ENCODE peak calls at places on chromosome 15, in eight cellular contexts. N, O, W, Y, G, S, P and I are unnamed samples.

GRCh38 chr15:93036922-93037321 is 52.1 kb downstream of the RGMA start:
- DNase-seq in G (no peak), O (no peak), P (peak; percentile 66), Y (no peak), S (no peak), W (peak; percentile 5), N (no peak), I (no peak)

GRCh38 chr15:31516459-31516858 is 189.8 kb downstream of the KLF13 start:
- DNase-seq in S (no peak), G (no peak), N (no peak), P (no peak), O (no peak), W (no peak), Y (no peak), I (no peak)

GRCh38 chr15:48603922-48604321 is 41.6 kb downstream of the FBN1 start:
- DNase-seq in N (no peak), O (no peak), W (no peak), G (no peak), S (no peak), P (no peak), Y (no peak), I (no peak)

GRCh38 chr15:37758412-37758811 is 176.0 kb upstream of the TMCO5A start:
- DNase-seq in Y (no peak), W (peak; percentile 56), G (no peak), N (peak; percentile 28), S (no peak), P (no peak), O (no peak), I (no peak)

GRCh38 chr15:84142888-84143337 is 92.7 kb upstream of the GOLGA6L4 start:
- DNase-seq in P (no peak), Y (peak; percentile 57), O (peak; percentile 49), W (peak; percentile 78), G (peak; percentile 92), S (peak; percentile 70), N (peak; percentile 83), I (peak; percentile 69)

GRCh38 chr15:79154491-79155182 is 64.1 kb upstream of the RASGRF1 start:
- DNase-seq in Y (no peak), P (no peak), G (no peak), O (no peak), N (no peak), S (no peak), W (no peak), I (no peak)

GRCh38 chr15:74889390-74889881 is 406 bp upstream of the MPI start:
- DNase-seq in Y (no peak), G (peak; percentile 69), P (peak; percentile 84), W (peak; percentile 33), N (no peak), O (no peak), S (peak; percentile 43), I (no peak)

GRCh38 chr15:70602834-70603560 is 160.4 kb downstream of the UACA start:
- DNase-seq in Y (no peak), P (no peak), N (no peak), G (no peak), S (no peak), O (no peak), W (no peak), I (no peak)

GRCh38 chr15:60729850-60730458 is 251.0 kb upstream of the ICE2 start:
- DNase-seq in W (no peak), Y (no peak), O (no peak), N (no peak), S (no peak), P (no peak), G (no peak), I (no peak)

GRCh38 chr15:90219421-90220141 is 14.2 kb downstream of the CIB1 start:
- DNase-seq in G (no peak), N (peak; percentile 56), S (no peak), P (peak; percentile 88), Y (no peak), W (peak; percentile 57), O (no peak), I (peak; percentile 47)

GRCh38 chr15:74519311-74519710 is 21.7 kb upstream of the ARID3B start:
- DNase-seq in W (no peak), S (peak; percentile 75), N (no peak), P (no peak), G (no peak), Y (no peak), O (no peak), I (no peak)

GRCh38 chr15:99320374-99321215 is 69.3 kb downstream of the LRRC28 start:
- DNase-seq in P (no peak), S (no peak), N (no peak), W (no peak), Y (no peak), O (no peak), G (no peak), I (no peak)

GRCh38 chr15:32656091-32656860 is 14.8 kb downstream of the SCG5 start:
- DNase-seq in W (no peak), O (no peak), S (no peak), N (no peak), G (no peak), P (no peak), Y (no peak), I (no peak)

GRCh38 chr15:28116521-28117488 is 17.7 kb upstream of the OCA2 start:
- DNase-seq in G (no peak), Y (no peak), S (no peak), O (no peak), P (peak; percentile 71), N (no peak), W (no peak), I (no peak)

GRCh38 chr15:75869446-75869845 is 26.2 kb downstream of the UBE2Q2 start:
- DNase-seq in O (no peak), S (no peak), G (no peak), N (no peak), W (no peak), P (no peak), Y (no peak), I (no peak)

GRCh38 chr15:78209646-78210348 is 24.6 kb downstream of the ACSBG1 start:
- DNase-seq in O (no peak), Y (no peak), N (peak; percentile 80), S (no peak), G (peak; percentile 57), P (peak; percentile 47), W (peak; percentile 64), I (no peak)

GRCh38 chr15:88385078-88385700 is 82.0 kb downstream of the MRPL46 start:
- DNase-seq in P (no peak), N (no peak), O (no peak), S (peak; percentile 32), G (no peak), W (no peak), Y (no peak), I (no peak)

GRCh38 chr15:90553248-90553745 is 23.6 kb downstream of the CRTC3 start:
- DNase-seq in G (no peak), N (no peak), O (no peak), S (peak; percentile 91), P (no peak), W (no peak), Y (no peak), I (peak; percentile 33)

GRCh38 chr15:73838795-73839565 is 34.4 kb upstream of the TBC1D21 start:
- DNase-seq in W (no peak), O (no peak), Y (peak; percentile 28), N (peak; percentile 51), P (no peak), G (peak; percentile 86), S (no peak), I (peak; percentile 16)

DNA sequence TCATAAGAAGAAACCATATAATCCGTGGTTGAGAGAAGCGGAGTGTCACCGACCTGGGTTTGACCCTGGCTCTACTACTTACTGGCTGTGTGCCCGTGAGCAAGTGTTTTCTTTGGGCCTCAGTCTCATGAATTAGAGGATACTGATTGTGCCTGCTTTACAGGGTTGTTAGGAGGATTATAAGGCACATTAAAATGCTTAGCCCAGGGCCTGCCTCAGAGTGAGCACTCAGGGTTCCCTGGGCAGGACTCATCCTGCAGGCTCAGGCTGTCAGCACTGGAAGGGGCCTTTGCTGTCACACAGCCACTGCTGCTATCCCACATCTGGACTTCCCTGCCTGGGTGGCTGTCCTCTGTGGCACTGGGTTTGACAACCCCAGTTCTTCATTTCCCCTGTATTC is 4.7 kb downstream of the PLA2G4F start:
- DNase-seq in G (no peak), N (no peak), Y (no peak), W (no peak), S (no peak), O (no peak), P (peak; percentile 43), I (no peak)
- H3K27ac ChIP-seq in G (no peak overlapping the region), N (no peak overlapping the region), Y (no peak overlapping the region), W (no peak overlapping the region), S (no peak overlapping the region), O (no peak overlapping the region), P (no peak overlapping the region), I (no peak overlapping the region)

GRCh38 chr15:40323953-40324937 is 753 bp downstream of the INAFM2 start:
- DNase-seq in G (no peak), Y (no peak), P (peak; percentile 90), W (no peak), S (no peak), O (no peak), N (no peak), I (no peak)

GRCh38 chr15:40322531-40323238 is 807 bp upstream of the INAFM2 start:
- DNase-seq in N (no peak), G (peak; percentile 64), P (no peak), W (peak; percentile 16), S (no peak), Y (no peak), O (no peak), I (no peak)

GRCh38 chr15:40325700-40326099 is 2.2 kb downstream of the INAFM2 start:
- DNase-seq in N (no peak), Y (no peak), P (no peak), S (no peak), O (no peak), W (no peak), G (no peak), I (no peak)

GRCh38 chr15:40325188-40325587 is 1.7 kb downstream of the INAFM2 start:
- DNase-seq in N (no peak), G (no peak), S (peak; percentile 37), Y (no peak), O (no peak), W (no peak), P (no peak), I (no peak)

GRCh38 chr15:40323239-40323952 is at the start of gene INAFM2:
- DNase-seq in G (peak; percentile 94), S (peak; percentile 92), P (peak; percentile 98), O (peak; percentile 62), N (peak; percentile 89), W (peak; percentile 90), Y (peak; percentile 72), I (peak; percentile 84)
- TF ChIP-seq POLR2A in G (peak; percentile 76), S (peak; percentile 65), P (no peak), O (peak; percentile 52), N (peak; percentile 12), W (no peak), Y (no peak), I (peak; percentile 46)

GRCh38 chr15:69499521-69500201 is 47.0 kb downstream of the RPLP1 start:
- DNase-seq in Y (no peak), N (no peak), O (no peak), S (no peak), G (peak; percentile 35), W (no peak), P (no peak), I (no peak)
- H3K27ac ChIP-seq in Y (no peak overlapping the region), N (no peak overlapping the region), O (no peak overlapping the region), S (no peak overlapping the region), G (no peak overlapping the region), W (no peak overlapping the region), P (no peak overlapping the region), I (no peak overlapping the region)

DNA sequence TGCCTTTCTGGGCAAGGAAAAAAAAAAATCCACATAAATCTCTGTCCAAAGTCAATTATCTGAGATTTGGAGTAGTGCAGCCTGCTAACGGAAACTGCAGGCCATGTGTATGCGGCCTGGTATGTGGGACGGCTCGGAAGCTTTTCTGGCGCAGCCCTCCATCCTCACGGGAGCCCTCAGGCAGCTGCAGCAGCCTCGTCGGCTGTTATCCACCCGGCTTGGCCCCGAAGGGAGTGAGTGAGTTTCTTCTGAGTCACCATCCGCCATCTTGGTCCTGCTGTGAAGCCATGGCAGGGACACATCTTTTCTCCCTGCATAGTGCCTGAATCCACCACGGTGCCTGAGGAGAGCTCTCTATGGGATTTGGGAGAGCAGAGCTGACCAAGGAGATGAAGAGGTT is 62.8 kb downstream of the POLR2M start:
- DNase-seq in O (peak; percentile 41), P (no peak), N (no peak), Y (no peak), S (peak; percentile 33), G (no peak), W (no peak), I (peak; percentile 53)
- TF ChIP-seq POLR2A in O (no peak), P (no peak), N (no peak), Y (no peak), S (no peak), G (no peak), W (no peak), I (no peak)